ENCODE peak calls at places on chromosomes 16 and 17, in eight cellular contexts. K, M, V, B, I, J, S and H are unnamed samples.

GRCh38 chr17:81513669-81514484 is 1.3 kb upstream of the ACTG1 start:
- DNase-seq in K (peak), M (peak), V (peak), B (peak), I (peak), J (no peak), S (peak), H (peak)

GRCh38 chr17:50542795-50543774 is 3.9 kb upstream of the SPATA20 start:
- DNase-seq in K (peak), M (no peak), V (peak), B (no peak), I (no peak), J (no peak), S (no peak), H (peak)

GRCh38 chr16:52471650-52472370 is 75.1 kb downstream of the TOX3 start:
- DNase-seq in K (no peak), M (no peak), V (no peak), B (no peak), I (no peak), J (no peak), S (no peak), H (no peak)

GRCh38 chr17:47188266-47188665 is 829 bp downstream of the CDC27 start:
- DNase-seq in K (no peak), M (no peak), V (peak), B (no peak), I (no peak), J (no peak), S (peak), H (no peak)

GRCh38 chr16:78460428-78460827 is 361.0 kb downstream of the WWOX start:
- DNase-seq in K (no peak), M (no peak), V (no peak), B (no peak), I (no peak), J (no peak), S (no peak), H (no peak)

GRCh38 chr16:1863681-1864460 is 8.1 kb downstream of the MEIOB start:
- DNase-seq in K (no peak), M (peak), V (peak), B (no peak), I (no peak), J (no peak), S (peak), H (no peak)

GRCh38 chr16:67886387-67886786 is 1.7 kb downstream of the NRN1L start:
- DNase-seq in K (no peak), M (no peak), V (no peak), B (no peak), I (no peak), J (no peak), S (no peak), H (no peak)

GRCh38 chr17:1493291-1493980 is 950 bp upstream of the MYO1C start:
- DNase-seq in K (no peak), M (no peak), V (no peak), B (no peak), I (no peak), J (no peak), S (no peak), H (no peak)

GRCh38 chr17:75524269-75524970 is 1.1 kb upstream of the LLGL2 start:
- DNase-seq in K (no peak), M (no peak), V (no peak), B (no peak), I (no peak), J (no peak), S (no peak), H (no peak)

GRCh38 chr17:44262654-44263225 is 5.2 kb downstream of the SLC4A1 start:
- DNase-seq in K (no peak), M (no peak), V (no peak), B (no peak), I (no peak), J (no peak), S (no peak), H (no peak)

GRCh38 chr17:58239987-58240386 is 1.6 kb downstream of the LPO start:
- DNase-seq in K (no peak), M (no peak), V (no peak), B (no peak), I (no peak), J (no peak), S (no peak), H (no peak)

GRCh38 chr17:1577186-1577585 is 14.6 kb upstream of the PITPNA start:
- DNase-seq in K (no peak), M (no peak), V (no peak), B (peak), I (peak), J (no peak), S (peak), H (no peak)

GRCh38 chr17:75645889-75646625 is 12.8 kb downstream of the SMIM5 start:
- DNase-seq in K (no peak), M (no peak), V (peak), B (peak), I (peak), J (no peak), S (no peak), H (peak)

GRCh38 chr16:26963109-26963508 is 103.6 kb upstream of the C16orf82 start:
- DNase-seq in K (no peak), M (no peak), V (no peak), B (no peak), I (no peak), J (no peak), S (peak), H (no peak)